ENCODE peak calls at places on chromosomes 6 and 20, in five cellular contexts. Y is uterus; K is heart right ventricle; U is effector memory CD4-positive, alpha-beta T cell; T is GM12878. P is an unnamed sample. For H3K4me1 and H3K9me3, the result is how much of the 10 kb centered on the place peaks cover.

GRCh38 chr6:37272834-37273566 is 15.1 kb upstream of the TMEM217 start:
- DNase-seq in T (no peak), U (no peak), Y (no peak), K (no peak), P (no peak)

GRCh38 chr6:66561479-66561878 is 854.5 kb upstream of the EYS start:
- DNase-seq in Y (no peak), T (no peak), U (no peak), K (no peak), P (no peak)

GRCh38 chr20:32685541-32686529 is 12.1 kb upstream of the C20orf203 start:
- DNase-seq in U (no peak), Y (no peak), K (peak), T (no peak), P (no peak)

GRCh38 chr6:80425089-80425823 is 318.8 kb downstream of the BCKDHB start:
- DNase-seq in U (no peak), K (no peak), T (no peak), Y (no peak), P (no peak)

GRCh38 chr6:47484616-47485015 is 7.0 kb downstream of the CD2AP start:
- DNase-seq in T (no peak), K (no peak), Y (no peak), U (no peak), P (no peak)

GRCh38 chr6:16778521-16778920 is 17.3 kb upstream of the ATXN1 start:
- DNase-seq in U (no peak), Y (no peak), K (no peak), T (no peak), P (no peak)

GRCh38 chr20:50136822-50137599 is 16.5 kb downstream of the PEDS1 start:
- DNase-seq in T (no peak), Y (no peak), U (no peak), K (no peak), P (no peak)

GRCh38 chr6:121222656-121223055 is 111.6 kb downstream of the TBC1D32 start:
- DNase-seq in Y (no peak), T (no peak), U (no peak), K (no peak), P (no peak)

GRCh38 chr6:7276199-7276524 is 36.8 kb downstream of the SSR1 start:
- DNase-seq in K (no peak), Y (no peak), U (no peak), T (no peak), P (no peak)

GRCh38 chr6:15023448-15023847 is 222.4 kb upstream of the JARID2 start:
- DNase-seq in K (no peak), U (no peak), Y (no peak), T (peak), P (no peak)

GRCh38 chr6:99189823-99190721 is 159.4 kb downstream of the FAXC start:
- DNase-seq in T (peak), K (no peak), U (no peak), Y (no peak), P (no peak)

GRCh38 chr6:163230901-163231300 is 183.6 kb upstream of the QKI start:
- DNase-seq in T (no peak), Y (no peak), U (no peak), K (no peak), P (no peak)

GRCh38 chr20:20440473-20440872 is 72.6 kb downstream of the INSM1 start:
- DNase-seq in T (no peak), U (no peak), Y (no peak), K (no peak), P (no peak)

GRCh38 chr6:4008324-4009047 is 70.5 kb downstream of the FAM217A start:
- DNase-seq in T (no peak), K (no peak), Y (no peak), U (no peak), P (no peak)

GRCh38 chr6:8194499-8194898 is 92.2 kb upstream of the EEF1E1 start:
- DNase-seq in Y (no peak), K (no peak), T (no peak), U (no peak), P (no peak)

GRCh38 chr6:150258381-150258780 is 110.4 kb upstream of the IYD start:
- DNase-seq in Y (no peak), K (no peak), U (no peak), T (no peak), P (no peak)

GRCh38 chr20:61640171-61640570 is 388.1 kb downstream of the CDH4 start:
- DNase-seq in Y (no peak), T (no peak), K (no peak), U (no peak), P (no peak)

GRCh38 chr6:167796668-167797031 is 30.1 kb upstream of the AFDN start:
- DNase-seq in Y (no peak), U (no peak), T (no peak), K (no peak), P (peak)

GRCh38 chr6:163759542-163759941 is 345.0 kb downstream of the QKI start:
- DNase-seq in K (no peak), U (no peak), Y (no peak), T (no peak), P (no peak)

GRCh38 chr6:151276112-151276745 is 36.5 kb downstream of the AKAP12 start:
- DNase-seq in K (peak), Y (no peak), U (no peak), T (no peak), P (no peak)

GRCh38 chr20:1310087-1310486 is 18.9 kb downstream of the SDCBP2 start:
- DNase-seq in U (no peak), Y (no peak), T (no peak), K (no peak), P (no peak)

GRCh38 chr20:12395404-12396159 is 477.9 kb downstream of the BTBD3 start:
- DNase-seq in Y (no peak), U (no peak), T (no peak), K (no peak), P (no peak)

GRCh38 chr20:6184086-6184485 is 61.3 kb upstream of the FERMT1 start:
- DNase-seq in U (no peak), T (no peak), K (no peak), Y (no peak), P (no peak)

GRCh38 chr6:7424967-7425807 is 35.6 kb downstream of the RIOK1 start:
- DNase-seq in Y (no peak), K (peak), U (no peak), T (no peak), P (no peak)

DNA sequence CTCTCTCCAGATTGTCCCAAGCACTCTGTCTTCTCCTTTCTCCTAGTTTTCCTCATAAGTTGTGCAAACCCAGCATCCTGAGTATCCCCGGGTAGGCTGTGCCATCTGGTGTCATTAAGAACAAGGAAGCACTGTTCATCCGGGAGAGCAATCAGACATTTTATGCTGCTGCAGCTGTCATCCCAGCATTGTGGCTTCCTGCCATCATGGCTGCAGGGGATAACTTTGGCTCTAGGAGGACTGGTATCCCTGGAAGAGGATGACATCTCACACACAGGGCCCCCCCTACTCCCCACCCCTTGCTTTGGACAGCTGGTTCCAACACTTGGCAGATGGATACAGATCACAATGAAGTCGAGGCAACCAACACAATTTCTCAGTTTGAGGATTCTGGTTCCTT is 1195.1 kb upstream of the MAP3K7 start:
- DNase-seq in U (no peak), K (peak), T (no peak), Y (no peak), P (no peak)
- H3K4me3 ChIP-seq in U (no peak), K (no peak), T (no peak), Y (no peak), P (no peak)

DNA sequence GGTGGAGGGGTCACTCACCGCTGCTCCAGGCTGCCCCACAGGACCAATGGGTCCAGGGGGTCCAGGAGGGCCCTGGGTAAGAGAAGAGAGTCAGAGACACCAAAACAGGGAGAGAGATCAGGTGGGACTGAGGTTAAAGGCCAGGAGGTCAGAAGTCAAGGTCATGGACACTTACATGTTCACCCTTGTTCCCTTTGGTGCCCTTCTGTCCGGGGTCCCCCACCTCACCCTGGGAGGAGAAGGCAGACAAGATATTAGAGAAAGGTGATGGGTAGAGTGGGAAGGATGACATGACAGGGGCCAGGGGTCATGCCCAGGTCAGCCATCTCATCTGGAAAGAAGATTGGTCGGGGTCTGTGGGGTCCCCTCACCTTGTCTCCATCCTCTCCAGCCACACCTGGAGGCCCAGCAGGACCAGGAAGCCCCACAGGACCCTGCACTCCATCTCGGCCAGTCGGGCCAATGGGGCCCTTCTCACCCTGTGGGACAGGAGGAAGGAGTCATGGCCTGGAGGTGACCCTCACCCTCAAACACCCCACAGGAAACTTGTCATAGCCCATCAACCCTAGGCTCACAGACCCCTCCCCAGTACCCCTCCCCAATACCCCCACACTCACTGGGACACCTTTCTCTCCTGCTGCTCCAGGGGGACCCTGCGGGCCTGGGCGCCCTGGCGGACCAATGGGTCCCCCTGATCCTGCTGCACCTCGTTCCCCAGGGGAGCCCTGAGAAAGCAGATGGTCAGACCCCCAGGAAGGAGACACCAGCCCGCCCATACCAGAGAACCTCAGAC is 21.0 kb downstream of the COL11A2 start:
- DNase-seq in Y (no peak), U (no peak), T (no peak), K (no peak), P (no peak)
- H3K4me1 ChIP-seq in Y (under half), U (under half), T (under half), K (under half), P (under half)

DNA sequence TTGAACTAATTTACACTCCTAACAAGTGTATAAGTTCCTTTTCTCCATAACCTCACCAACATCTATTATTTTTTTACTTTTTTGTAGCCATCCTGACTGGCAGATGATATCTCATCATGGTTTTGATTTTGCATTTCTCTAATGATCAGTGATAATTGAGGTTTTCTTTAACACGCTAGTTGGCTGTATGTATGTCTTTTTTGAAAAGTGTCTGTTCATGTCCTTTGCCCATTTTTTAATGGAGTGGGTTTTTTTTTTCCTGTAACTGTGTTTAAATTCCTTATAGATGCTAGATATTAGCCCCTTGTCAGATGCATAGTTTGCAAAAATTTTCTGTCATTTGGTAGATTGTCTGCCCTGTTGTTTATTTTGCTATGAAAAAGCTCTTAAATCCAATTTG is 39.6 kb upstream of the TRIM39 start:
- DNase-seq in K (no peak), Y (no peak), U (no peak), T (no peak), P (no peak)
- H3K9me3 ChIP-seq in K (half or more), Y (under half), U (under half), T (under half), P (under half)

GRCh38 chr6:137492289-137492688 is 1.9 kb downstream of the OLIG3 start:
- DNase-seq in T (no peak), U (no peak), Y (no peak), K (no peak), P (no peak)
- H3K4me3 ChIP-seq in T (no peak), U (no peak), Y (no peak), K (no peak), P (no peak)

DNA sequence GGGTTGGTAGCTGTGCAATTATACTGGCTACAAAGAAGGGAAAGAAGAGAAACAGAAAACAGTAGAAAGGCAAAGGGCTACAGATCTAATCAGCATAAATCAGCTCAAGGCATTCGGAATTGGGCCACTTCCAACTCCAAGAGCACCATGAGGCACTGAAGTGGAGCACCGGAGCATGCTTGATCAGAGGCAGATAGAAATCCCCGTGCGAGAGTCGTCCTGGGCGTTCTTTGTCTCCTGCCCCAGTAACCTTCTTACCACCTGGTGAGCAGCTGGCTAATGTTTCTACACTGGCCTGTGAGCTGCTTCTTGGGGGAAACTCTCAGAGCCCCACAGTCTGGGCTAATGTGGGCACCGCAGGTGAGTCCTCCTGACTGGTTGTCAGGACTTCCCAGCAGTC is 16.7 kb downstream of the NEDD9 start:
- DNase-seq in U (no peak), Y (no peak), T (no peak), K (no peak), P (no peak)
- H3K4me1 ChIP-seq in U (under half), Y (under half), T (under half), K (half or more), P (under half)

GRCh38 chr6:23170044-23170443 is 600.7 kb downstream of the HDGFL1 start:
- DNase-seq in K (no peak), T (no peak), U (no peak), Y (no peak), P (no peak)
- H3K9me3 ChIP-seq in K (under half), T (under half), U (under half), Y (under half), P (under half)

GRCh38 chr6:110398778-110399177 is 16.6 kb downstream of the DDO start:
- DNase-seq in K (no peak), T (no peak), Y (no peak), U (no peak), P (no peak)

GRCh38 chr6:110394409-110394808 is 21.0 kb downstream of the DDO start:
- DNase-seq in K (no peak), T (no peak), Y (no peak), U (no peak), P (no peak)

GRCh38 chr6:110399219-110400071 is 15.9 kb downstream of the DDO start:
- DNase-seq in K (no peak), T (no peak), U (no peak), Y (peak), P (peak)

GRCh38 chr6:110392727-110393126 is 22.6 kb downstream of the DDO start:
- DNase-seq in K (no peak), Y (no peak), T (no peak), U (no peak), P (no peak)

DNA sequence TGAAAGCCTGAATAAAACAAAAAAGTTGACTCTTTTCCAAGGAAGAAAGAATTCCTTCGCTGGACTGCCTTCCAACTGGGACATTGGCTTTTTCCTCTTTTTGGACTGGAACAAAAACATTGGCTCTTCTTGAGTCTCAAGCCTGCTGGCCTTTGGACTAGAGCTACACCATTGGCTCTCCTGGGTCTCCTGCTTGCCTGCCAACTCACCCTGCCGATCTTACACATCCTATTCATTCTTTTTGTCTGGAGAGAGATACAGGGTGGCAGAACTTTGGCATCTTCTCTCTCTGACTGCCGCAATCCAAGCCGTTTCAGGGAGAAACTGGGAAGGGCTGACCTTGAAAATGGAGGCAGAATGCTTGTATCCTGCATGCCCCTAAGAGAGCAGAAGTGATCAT is 20.2 kb downstream of the DDO start:
- DNase-seq in T (no peak), Y (no peak), U (no peak), K (no peak), P (peak)
- H3K4me3 ChIP-seq in T (no peak), Y (no peak), U (no peak), K (no peak), P (no peak)

GRCh38 chr20:37350655-37351574 is 5.0 kb downstream of the SRC start:
- DNase-seq in T (no peak), K (no peak), U (no peak), Y (no peak), P (peak)
- H3K4me1 ChIP-seq in T (under half), K (under half), U (under half), Y (under half), P (under half)

P was measured in adrenal gland.